ENCODE peak calls at places on chromosomes 3 and 15, in eight cellular contexts. R, Q, I, N, L, Y, C and V are unnamed samples.
A peak's percentile ranks its signal among the peaks of the same experiment; 100 is the strongest.

GRCh38 chr3:15794303-15794771 is 3.4 kb downstream of the ANKRD28 start:
- DNase-seq in L (no peak), N (peak; percentile 82), Y (no peak), I (peak; percentile 87), R (peak; percentile 83), C (no peak), Q (peak; percentile 85), V (no peak)

GRCh38 chr3:29612536-29612935 is 331.7 kb downstream of the RBMS3 start:
- DNase-seq in Y (no peak), R (no peak), I (no peak), N (no peak), Q (no peak), C (no peak), L (no peak), V (no peak)

GRCh38 chr3:18556503-18556902 is 131.4 kb upstream of the SATB1 start:
- DNase-seq in Q (no peak), I (no peak), C (no peak), L (no peak), R (no peak), Y (peak; percentile 15), N (no peak), V (no peak)

GRCh38 chr3:52831500-52832301 is 1.2 kb upstream of the ITIH4 start:
- DNase-seq in R (peak; percentile 33), I (peak; percentile 76), L (peak; percentile 71), Q (peak; percentile 85), C (peak; percentile 26), Y (peak; percentile 60), N (peak; percentile 77), V (peak; percentile 31)

GRCh38 chr3:130627143-130627849 is 110.3 kb downstream of the COL6A6 start:
- DNase-seq in Y (no peak), I (no peak), L (no peak), R (no peak), N (no peak), Q (no peak), C (no peak), V (no peak)

GRCh38 chr3:130963878-130964277 is 62.7 kb downstream of the ASTE1 start:
- DNase-seq in Q (peak; percentile 98), N (peak; percentile 93), C (peak; percentile 56), L (no peak), I (peak; percentile 98), Y (no peak), R (peak; percentile 77), V (no peak)

GRCh38 chr3:40754966-40755365 is 230.2 kb downstream of the ZNF621 start:
- DNase-seq in N (no peak), I (no peak), Y (no peak), C (no peak), Q (no peak), R (no peak), L (no peak), V (no peak)

GRCh38 chr3:13190376-13190762 is 117.1 kb upstream of the IQSEC1 start:
- DNase-seq in Q (no peak), Y (no peak), L (no peak), I (no peak), N (no peak), C (no peak), R (no peak), V (no peak)

GRCh38 chr3:46847744-46848143 is 15.5 kb downstream of the MYL3 start:
- DNase-seq in I (no peak), L (no peak), Y (no peak), R (no peak), Q (no peak), C (no peak), N (no peak), V (peak; percentile 11)

GRCh38 chr3:56680054-56680453 is 3.0 kb downstream of the TASOR start:
- DNase-seq in Q (no peak), Y (no peak), I (no peak), R (no peak), L (no peak), C (no peak), N (no peak), V (no peak)

GRCh38 chr15:29747837-29748417 is 74.3 kb downstream of the TJP1 start:
- DNase-seq in Y (no peak), C (no peak), N (no peak), Q (peak; percentile 53), L (no peak), R (peak; percentile 12), I (peak; percentile 37), V (no peak)

GRCh38 chr3:12288466-12289129 is at the start of gene PPARG:
- DNase-seq in Y (no peak), R (peak; percentile 45), N (no peak), C (no peak), L (peak; percentile 80), Q (peak; percentile 58), I (no peak), V (peak; percentile 59)

GRCh38 chr3:133742351-133743091 is 3.7 kb upstream of the TF start:
- DNase-seq in Q (no peak), N (peak; percentile 44), C (peak; percentile 78), L (no peak), I (peak; percentile 29), Y (no peak), R (no peak), V (no peak)

GRCh38 chr15:51121118-51121517 is 26.4 kb upstream of the TNFAIP8L3 start:
- DNase-seq in I (peak; percentile 98), L (no peak), C (no peak), Q (peak; percentile 99), Y (peak; percentile 38), N (peak; percentile 97), R (peak; percentile 84), V (no peak)

GRCh38 chr3:79521221-79521848 is 246.5 kb downstream of the ROBO1 start:
- DNase-seq in I (peak; percentile 32), N (peak; percentile 56), C (peak; percentile 62), R (peak; percentile 28), L (no peak), Q (peak; percentile 70), Y (peak; percentile 5), V (no peak)